ENCODE peak calls at places on chromosome 10, in seven cellular contexts. Z, V, A, O, D, I and P are unnamed samples.

GRCh38 chr10:4691776-4692175 is 134.2 kb upstream of the AKR1E2 start:
- DNase-seq in D (no peak), V (no peak), Z (no peak), I (no peak), O (no peak), A (no peak), P (no peak)

GRCh38 chr10:24952701-24953349 is 419 bp upstream of the PRTFDC1 start:
- DNase-seq in Z (peak; percentile 87), I (no peak), D (no peak), A (peak; percentile 77), O (no peak), V (no peak), P (peak; percentile 38)

GRCh38 chr10:10294801-10295515 is 722.7 kb upstream of the CELF2 start:
- DNase-seq in O (no peak), V (no peak), D (no peak), Z (no peak), A (no peak), I (no peak), P (no peak)

GRCh38 chr10:33897255-33897893 is 562.9 kb upstream of the NRP1 start:
- DNase-seq in A (no peak), V (no peak), I (no peak), D (no peak), O (no peak), Z (no peak), P (no peak)

GRCh38 chr10:38043516-38043915 is 33.0 kb downstream of the ZNF33A start:
- DNase-seq in Z (no peak), I (no peak), A (no peak), O (no peak), D (no peak), V (no peak), P (no peak)

GRCh38 chr10:67629461-67629971 is 66.5 kb downstream of the CTNNA3 start:
- DNase-seq in A (no peak), I (peak; percentile 36), D (no peak), O (no peak), Z (no peak), V (no peak), P (no peak)

GRCh38 chr10:104880655-104881222 is 239.6 kb downstream of the SORCS3 start:
- DNase-seq in A (no peak), I (no peak), Z (peak; percentile 29), O (no peak), D (no peak), V (no peak), P (no peak)

GRCh38 chr10:3780766-3781457 is 4.1 kb downstream of the KLF6 start:
- DNase-seq in Z (no peak), A (no peak), D (no peak), O (no peak), V (no peak), I (no peak), P (no peak)

GRCh38 chr10:31908157-31908556 is 20.5 kb downstream of the ARHGAP12 start:
- DNase-seq in O (no peak), D (no peak), Z (no peak), A (no peak), I (no peak), V (no peak), P (no peak)

GRCh38 chr10:46287846-46288480 is 1.2 kb downstream of the ANTXRL start:
- DNase-seq in A (no peak), I (no peak), V (no peak), O (no peak), D (no peak), Z (no peak), P (no peak)

GRCh38 chr10:28046579-28046978 is 47.7 kb upstream of the ODAD2 start:
- DNase-seq in Z (no peak), V (no peak), I (no peak), A (no peak), O (no peak), D (no peak), P (no peak)

GRCh38 chr10:73577788-73578187 is 13.4 kb downstream of the USP54 start:
- DNase-seq in I (no peak), A (no peak), Z (no peak), D (no peak), O (no peak), V (no peak), P (peak; percentile 55)

DNA sequence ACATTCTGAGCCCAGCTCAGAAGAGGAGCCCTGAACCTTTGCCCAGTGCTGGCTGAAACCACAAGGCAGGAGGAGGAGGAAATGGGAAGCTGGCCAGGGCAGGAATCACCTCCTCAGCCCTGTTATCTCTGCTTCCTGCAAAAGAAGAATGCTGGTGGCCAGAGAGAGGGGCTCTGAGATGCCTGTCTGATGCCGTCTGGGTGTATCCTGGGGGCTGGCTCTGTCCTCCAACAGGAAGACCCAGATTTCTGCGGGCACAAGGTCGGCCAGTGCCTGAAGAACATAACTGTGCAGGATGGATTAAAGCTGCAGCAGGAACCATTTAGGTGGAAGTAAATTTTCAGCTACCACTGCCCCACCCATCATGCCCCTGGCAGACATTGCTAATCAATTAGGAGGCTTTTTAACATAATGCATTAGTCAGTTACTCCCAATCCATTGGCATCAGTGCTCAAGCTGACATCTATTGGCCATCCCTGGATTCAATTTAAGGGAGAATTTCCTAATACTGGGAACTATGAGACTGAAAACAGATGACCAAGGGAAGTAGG is 67.7 kb downstream of the COL13A1 start:
- DNase-seq in Z (peak; percentile 61), A (no peak), D (no peak), I (no peak), V (no peak), O (peak; percentile 56), P (no peak)
- TF ChIP-seq JUND in Z (peak; percentile 4), A (no peak), D (no peak), I (no peak), V (no peak), O (no peak), P (no peak)

DNA sequence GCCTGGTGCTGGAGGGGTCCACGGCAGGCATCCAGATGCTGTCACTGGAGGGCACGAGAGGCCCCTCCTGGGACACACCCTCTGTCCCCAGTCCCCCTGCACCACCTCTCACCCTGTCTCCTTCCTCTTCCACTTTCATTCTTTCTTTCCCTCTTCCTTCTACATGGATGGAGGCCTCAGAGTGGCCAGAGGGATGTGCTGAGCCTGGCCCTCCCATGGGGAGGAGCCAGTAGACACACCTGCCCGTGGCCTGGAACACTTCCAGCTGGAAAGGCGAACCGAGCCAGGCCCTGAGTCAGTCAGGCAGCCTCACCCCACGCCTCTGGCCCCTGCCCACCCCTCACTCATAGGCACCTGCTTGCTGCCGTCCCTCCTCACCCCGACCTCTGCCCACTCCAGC is 55.9 kb upstream of the MXI1 start:
- DNase-seq in V (peak; percentile 43), Z (no peak), D (no peak), I (no peak), A (peak; percentile 24), O (no peak), P (peak; percentile 71)
- TF ChIP-seq JUND in V (no peak), Z (no peak), D (no peak), I (no peak), A (no peak), O (no peak), P (no peak)

GRCh38 chr10:91944880-91945630 is 21.5 kb downstream of the BTAF1 start:
- DNase-seq in I (peak; percentile 24), O (no peak), V (no peak), A (no peak), Z (no peak), D (no peak), P (no peak)
- TF ChIP-seq JUND in I (no peak), O (no peak), V (no peak), A (no peak), Z (no peak), D (no peak), P (no peak)

DNA sequence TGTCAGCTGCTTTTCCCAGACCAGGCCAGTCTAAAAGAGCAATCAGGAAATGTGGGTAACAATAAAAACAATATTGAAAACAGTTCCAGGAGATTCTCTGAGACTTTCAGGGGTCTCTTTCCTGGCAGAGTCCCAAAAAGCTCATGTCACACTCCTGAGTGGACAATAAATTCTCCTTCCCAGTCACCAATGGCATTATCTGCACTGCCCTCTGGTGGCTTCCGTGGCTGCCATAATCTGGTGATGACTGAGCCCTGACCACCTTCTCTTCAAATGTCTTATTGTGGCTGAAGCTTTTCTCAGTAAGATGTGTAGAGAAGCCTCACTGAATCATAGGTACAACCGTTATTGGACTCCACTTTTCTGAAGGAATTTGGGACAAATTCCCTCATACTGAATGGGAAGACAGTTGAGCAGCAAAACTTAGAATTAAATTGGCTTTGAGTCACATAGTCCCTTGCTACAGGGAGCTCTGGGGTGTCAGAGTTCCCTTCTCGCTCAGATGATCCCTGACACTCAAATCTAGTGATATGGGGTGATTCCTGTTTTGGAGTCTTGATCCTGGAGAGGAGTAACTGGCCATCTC is 24.4 kb upstream of the ASAH2 start:
- DNase-seq in V (peak; percentile 63), O (no peak), I (peak; percentile 25), Z (peak; percentile 5), D (peak; percentile 20), A (peak; percentile 50), P (peak; percentile 13)
- TF ChIP-seq JUND in V (no peak), O (no peak), I (no peak), Z (no peak), D (no peak), A (peak; percentile 48), P (no peak)

GRCh38 chr10:7030134-7030855 is 380.5 kb downstream of the SFMBT2 start:
- DNase-seq in V (no peak), D (no peak), A (no peak), I (no peak), Z (no peak), O (no peak), P (no peak)

GRCh38 chr10:7027237-7027912 is 383.5 kb downstream of the SFMBT2 start:
- DNase-seq in D (no peak), Z (peak; percentile 11), I (no peak), A (no peak), V (no peak), O (no peak), P (no peak)

GRCh38 chr10:7029672-7030071 is 381.2 kb downstream of the SFMBT2 start:
- DNase-seq in Z (no peak), V (no peak), O (no peak), A (no peak), I (no peak), D (no peak), P (no peak)

GRCh38 chr10:7027913-7028808 is 382.7 kb downstream of the SFMBT2 start:
- DNase-seq in Z (no peak), O (no peak), D (no peak), A (peak; percentile 81), I (no peak), V (no peak), P (no peak)

GRCh38 chr10:7028809-7029166 is 382.0 kb downstream of the SFMBT2 start:
- DNase-seq in A (no peak), D (no peak), Z (no peak), O (no peak), V (no peak), I (no peak), P (no peak)
- TF ChIP-seq JUND in A (peak; percentile 25), D (no peak), Z (no peak), O (no peak), V (no peak), I (no peak), P (no peak)

GRCh38 chr10:51915031-51915542 is 215.7 kb upstream of the CSTF2T start:
- DNase-seq in Z (no peak), V (no peak), I (no peak), O (no peak), A (no peak), D (no peak), P (no peak)
- TF ChIP-seq JUND in Z (no peak), V (no peak), I (no peak), O (no peak), A (no peak), D (no peak), P (no peak)

DNA sequence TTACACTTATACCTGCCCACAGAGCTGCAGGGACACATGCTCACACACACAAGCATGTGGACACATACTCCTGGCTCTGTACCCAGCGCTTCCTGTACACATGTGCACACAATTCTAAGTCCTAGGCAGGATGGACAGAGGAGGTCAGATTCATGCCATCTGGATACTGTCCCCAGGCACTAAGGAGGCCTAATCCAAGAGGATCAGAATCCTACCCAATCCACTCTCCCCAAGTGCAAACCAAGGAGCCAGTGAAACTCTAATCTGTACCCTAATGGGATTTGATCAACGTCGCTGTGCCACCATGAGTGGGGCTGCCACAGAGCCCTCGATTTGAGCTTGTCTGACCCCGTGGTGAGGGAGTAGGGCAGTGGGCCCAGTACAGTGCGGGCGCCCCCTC is 26.3 kb downstream of the RPS24 start:
- DNase-seq in I (no peak), V (no peak), Z (no peak), A (no peak), D (no peak), O (no peak), P (no peak)
- TF ChIP-seq JUND in I (no peak), V (no peak), Z (no peak), A (no peak), D (no peak), O (no peak), P (no peak)